ENCODE peak calls at places on chromosome 17, in six cellular contexts. D, B, A, U, W and R are unnamed samples. For H3K36me3 and H3K27me3, the result is how much of the 10 kb centered on the place peaks cover.

GRCh38 chr17:48310748-48311213 is 119.2 kb downstream of the SKAP1 start:
- DNase-seq in D (no peak), W (no peak), A (peak), U (peak), B (no peak), R (no peak)

GRCh38 chr17:45990836-45991235 is 8.2 kb upstream of the STH start:
- DNase-seq in D (no peak), B (no peak), A (no peak), W (no peak), U (peak), R (no peak)

GRCh38 chr17:27741971-27742370 is 58.4 kb downstream of the NOS2 start:
- DNase-seq in U (no peak), W (no peak), B (no peak), D (no peak), A (no peak), R (no peak)

GRCh38 chr17:12637015-12637414 is 28.7 kb upstream of the MYOCD start:
- DNase-seq in B (no peak), D (no peak), A (no peak), U (no peak), W (peak), R (peak)

GRCh38 chr17:7380855-7381683 is at the start of gene TNK1:
- DNase-seq in A (peak), B (no peak), U (peak), W (no peak), D (peak), R (peak)

GRCh38 chr17:69669441-69670178 is 255.1 kb downstream of the MAP2K6 start:
- DNase-seq in A (no peak), D (no peak), B (no peak), W (no peak), U (no peak), R (peak)

GRCh38 chr17:38322156-38322779 is 21.5 kb downstream of the GPR179 start:
- DNase-seq in A (peak), B (no peak), D (peak), W (peak), U (peak), R (peak)

GRCh38 chr17:80984749-80985148 is 6.9 kb upstream of the CHMP6 start:
- DNase-seq in A (no peak), U (no peak), W (no peak), B (peak), D (no peak), R (peak)

GRCh38 chr17:82926716-82927115 is 86.9 kb upstream of the ZNF750 start:
- DNase-seq in B (no peak), W (no peak), A (no peak), D (no peak), U (no peak), R (no peak)

GRCh38 chr17:37089998-37090397 is 141.2 kb downstream of the AATF start:
- DNase-seq in A (no peak), W (no peak), B (no peak), U (no peak), D (no peak), R (no peak)

GRCh38 chr17:83136156-83136555 is 56.7 kb downstream of the METRNL start:
- DNase-seq in U (no peak), A (peak), B (peak), D (no peak), W (no peak), R (no peak)

GRCh38 chr17:37259030-37259735 is 116.6 kb upstream of the C17orf78 start:
- DNase-seq in D (no peak), W (no peak), B (no peak), A (no peak), U (no peak), R (peak)

GRCh38 chr17:48102700-48103378 is 1.6 kb upstream of the CBX1 start:
- DNase-seq in D (no peak), A (no peak), B (no peak), W (no peak), U (peak), R (no peak)

GRCh38 chr17:19753049-19753444 is 4.9 kb upstream of the ALDH3A1 start:
- DNase-seq in D (peak), U (no peak), W (no peak), A (no peak), B (peak), R (peak)

GRCh38 chr17:48629411-48629759 is 3.2 kb upstream of the HOXB9 start:
- DNase-seq in B (no peak), W (no peak), U (no peak), A (no peak), D (no peak), R (no peak)

GRCh38 chr17:46827274-46827673 is 8.8 kb upstream of the WNT3 start:
- DNase-seq in B (no peak), W (no peak), A (no peak), D (no peak), U (no peak), R (no peak)

GRCh38 chr17:1872254-1872653 is 42.4 kb downstream of the RPA1 start:
- DNase-seq in W (no peak), B (no peak), D (no peak), A (no peak), U (no peak), R (no peak)

GRCh38 chr17:1875597-1875996 is 45.8 kb downstream of the RPA1 start:
- DNase-seq in W (no peak), U (no peak), B (no peak), D (no peak), A (no peak), R (no peak)

GRCh38 chr17:1872976-1873375 is 43.2 kb downstream of the RPA1 start:
- DNase-seq in D (no peak), U (no peak), B (no peak), A (no peak), W (no peak), R (no peak)

GRCh38 chr17:1871743-1872142 is 41.9 kb downstream of the RPA1 start:
- DNase-seq in A (no peak), B (no peak), D (no peak), U (no peak), W (no peak), R (no peak)

DNA sequence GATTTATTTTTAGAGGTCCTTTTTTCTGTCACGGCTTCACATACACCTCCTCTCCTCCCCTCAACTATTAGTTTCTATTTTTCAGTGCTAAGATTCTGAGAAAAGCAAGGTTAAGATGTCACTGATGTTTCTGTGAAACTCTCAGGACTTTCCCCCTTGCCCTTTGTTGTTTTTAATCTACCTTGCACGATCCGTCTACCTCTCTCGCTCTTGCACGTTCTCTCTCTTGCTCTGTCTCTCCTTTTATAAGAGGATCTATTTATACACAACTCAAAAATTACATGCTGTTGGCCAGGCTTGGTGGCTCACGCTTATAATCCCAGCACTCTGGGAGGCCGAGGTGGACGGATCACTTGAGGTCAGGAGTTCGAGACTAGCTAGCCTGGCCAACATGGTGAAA is 43.6 kb downstream of the RPA1 start:
- DNase-seq in B (no peak), A (no peak), U (no peak), W (no peak), D (no peak), R (no peak)
- H3K36me3 ChIP-seq in B (under half), A (half or more), U (half or more), W (half or more), D (half or more), R (under half)

GRCh38 chr17:66449418-66449977 is 147.1 kb downstream of the PRKCA start:
- DNase-seq in A (no peak), D (no peak), W (no peak), U (no peak), B (no peak), R (no peak)

GRCh38 chr17:66450857-66451158 is 148.4 kb downstream of the PRKCA start:
- DNase-seq in A (no peak), W (no peak), U (no peak), B (no peak), D (no peak), R (no peak)

GRCh38 chr17:66448008-66448644 is 145.7 kb downstream of the PRKCA start:
- DNase-seq in U (no peak), A (no peak), W (no peak), D (no peak), B (no peak), R (peak)

GRCh38 chr17:66450008-66450856 is 147.8 kb downstream of the PRKCA start:
- DNase-seq in W (peak), B (no peak), D (no peak), A (no peak), U (no peak), R (no peak)

DNA sequence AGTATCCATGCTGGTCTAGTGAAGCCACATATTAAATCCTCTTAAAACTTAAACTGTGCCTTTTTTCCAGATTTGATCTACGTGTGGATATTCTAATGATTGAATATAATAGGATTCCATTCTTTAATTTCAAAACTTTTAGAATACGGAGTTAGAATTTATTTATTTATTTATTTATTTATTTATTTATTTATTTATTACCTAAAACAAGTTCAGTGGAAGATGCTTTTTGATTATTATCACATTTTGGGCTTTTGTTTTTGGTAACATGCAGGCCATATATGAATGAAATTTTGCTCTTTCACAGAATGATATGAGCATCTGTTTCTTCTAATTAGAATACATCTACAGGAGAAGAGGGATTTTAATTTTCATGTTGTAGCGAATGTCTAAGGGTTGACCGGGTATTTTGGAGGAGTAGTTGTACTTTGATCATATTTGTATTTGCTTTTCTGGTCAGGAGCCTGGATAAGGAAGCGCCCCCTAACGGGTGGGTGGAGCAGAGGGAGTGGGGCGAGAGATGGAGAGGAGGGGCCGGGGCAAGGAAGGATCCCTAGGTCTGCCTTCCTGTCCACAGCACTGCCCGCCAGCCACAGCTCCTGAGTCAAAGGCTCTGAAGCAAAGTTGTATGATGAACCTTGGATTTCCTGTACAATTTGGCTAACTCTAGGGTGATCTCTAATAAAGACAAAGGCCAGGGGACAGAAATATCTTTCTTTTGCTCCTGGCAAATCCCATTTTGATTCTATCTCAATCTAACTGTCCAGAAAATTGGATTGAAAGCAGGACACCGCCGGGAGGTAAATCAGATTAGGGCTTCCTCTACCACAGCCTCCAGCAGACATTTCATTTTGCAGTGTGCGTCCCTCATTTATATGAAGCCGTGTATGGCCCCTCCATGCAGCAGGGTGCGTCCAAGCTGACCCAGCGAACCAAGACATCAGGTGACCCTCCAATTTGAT is 149.1 kb downstream of the PRKCA start:
- DNase-seq in W (no peak), D (no peak), B (no peak), A (peak), U (peak), R (no peak)
- TF ChIP-seq CTCF in W (peak), D (no peak), B (no peak), A (no peak), U (peak), R (no peak)

DNA sequence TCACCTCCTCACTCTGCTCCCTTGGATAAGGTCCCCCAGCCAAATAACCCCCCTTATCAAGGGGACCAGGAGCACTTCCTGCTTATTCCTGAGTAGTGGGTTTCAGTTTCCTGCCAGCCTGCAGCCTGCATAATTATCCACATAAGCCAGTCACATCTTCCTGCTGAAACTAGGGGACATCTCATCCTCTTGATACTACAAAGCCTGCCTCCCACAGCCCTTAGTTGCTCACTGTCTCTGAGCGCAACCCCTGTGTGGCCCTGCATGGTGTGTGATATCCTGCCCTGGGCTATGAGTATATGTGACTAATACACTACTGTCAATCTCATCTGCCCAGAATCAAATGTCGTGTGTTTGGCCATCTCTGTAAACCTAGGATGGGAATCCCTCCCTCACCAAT is 8.0 kb upstream of the XYLT2 start:
- DNase-seq in W (no peak), B (no peak), D (no peak), U (peak), A (no peak), R (peak)
- H3K27me3 ChIP-seq in W (under half), B (under half), D (under half), U (under half), A (under half), R (under half)

DNA sequence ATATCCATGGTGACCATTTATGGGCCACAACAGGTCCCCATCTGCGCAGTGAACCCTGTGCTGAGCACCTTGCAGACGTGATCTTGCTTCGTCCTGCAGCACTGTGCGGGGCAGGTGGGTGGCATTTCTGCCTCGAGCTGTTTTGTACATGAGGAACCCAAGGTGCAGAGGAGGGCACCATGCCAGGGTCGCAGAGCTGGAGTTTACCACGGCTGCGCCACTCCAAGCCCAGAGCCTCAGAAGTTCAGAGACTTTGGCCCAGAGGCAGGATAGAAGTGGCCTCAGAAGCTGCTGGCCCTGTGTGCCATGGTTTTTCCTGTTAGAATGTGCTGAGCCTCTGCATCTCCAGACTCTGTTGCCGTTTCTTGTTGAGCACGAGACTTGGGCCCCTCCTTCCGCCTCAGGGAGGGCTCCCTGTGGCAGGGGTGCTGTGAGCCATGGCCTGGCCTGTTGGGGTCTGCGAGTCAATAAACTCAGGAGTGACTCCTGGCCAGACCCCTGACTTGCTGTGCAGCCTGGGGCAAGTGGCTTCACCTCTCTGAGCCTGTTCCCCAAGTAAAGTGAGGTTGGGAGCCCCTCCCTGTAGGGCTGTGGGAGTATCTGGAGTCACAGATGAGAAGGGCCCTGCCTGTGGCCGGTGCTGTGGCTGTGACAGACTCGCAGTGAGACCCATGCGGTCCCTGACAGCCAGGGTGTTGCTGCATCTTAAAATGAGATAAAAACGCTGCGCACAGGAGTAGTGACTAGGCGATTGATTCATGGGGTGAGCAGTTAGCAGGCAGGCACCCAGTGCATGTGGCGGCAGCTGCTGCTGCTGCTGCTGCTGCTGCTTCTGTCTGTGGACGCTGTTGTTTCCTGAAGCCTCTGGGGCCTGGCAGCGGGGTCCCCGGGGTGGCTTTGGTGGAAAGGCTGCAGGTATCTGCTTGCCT is 11.8 kb downstream of the MAP2K3 start:
- DNase-seq in D (no peak), U (peak), W (no peak), A (no peak), B (no peak), R (no peak)
- H3K36me3 ChIP-seq in D (half or more), U (under half), W (under half), A (under half), B (under half), R (under half)

GRCh38 chr17:40301315-40301714 is 7.7 kb upstream of the RARA start:
- DNase-seq in B (no peak), D (no peak), A (peak), W (no peak), U (peak), R (no peak)
- TF ChIP-seq CTCF in B (no peak), D (no peak), A (peak), W (no peak), U (peak), R (peak)

DNA sequence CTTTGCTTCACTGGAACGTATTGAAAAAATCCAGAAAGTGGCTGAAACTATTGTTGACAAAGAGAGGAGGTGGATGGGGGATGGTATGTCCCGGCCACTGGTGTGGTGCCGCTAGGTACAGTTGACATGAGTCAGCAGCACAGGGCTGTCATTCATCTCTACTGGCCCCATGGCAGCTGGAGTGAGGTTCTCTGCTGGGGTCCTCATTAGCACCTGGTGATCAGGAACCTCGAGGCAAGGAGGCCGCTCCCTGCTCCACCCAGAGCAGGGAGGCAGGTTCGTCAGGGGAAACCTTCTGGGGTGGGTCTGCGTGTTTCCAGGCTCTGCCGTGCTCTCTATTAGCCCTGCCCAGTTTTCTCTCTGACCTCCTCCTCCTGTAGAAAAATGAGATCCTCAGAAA is 6.9 kb downstream of the NTN1 start:
- DNase-seq in D (no peak), U (no peak), A (no peak), W (no peak), B (peak), R (no peak)
- H3K27me3 ChIP-seq in D (half or more), U (under half), A (under half), W (under half), B (under half), R (under half)

DNA sequence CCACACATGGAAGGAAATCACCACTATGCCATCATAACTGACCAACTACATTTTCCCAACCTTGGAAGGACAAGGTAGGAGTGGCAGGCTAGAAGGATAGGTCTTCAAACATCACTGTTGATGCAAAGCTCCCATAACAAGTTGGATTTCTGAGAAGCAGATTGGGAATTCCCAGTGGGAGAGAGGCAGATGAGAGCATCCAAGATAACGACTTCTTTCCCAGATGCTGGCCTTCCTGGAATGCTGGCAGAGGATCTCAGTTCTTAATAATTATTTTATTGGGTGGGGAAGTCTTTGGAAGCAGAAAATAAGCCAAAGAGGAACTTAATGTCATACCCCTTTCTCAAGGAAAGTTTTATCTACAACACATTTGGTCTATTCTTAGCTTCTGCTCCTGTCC is 64.5 kb downstream of the MPRIP start:
- DNase-seq in D (no peak), B (no peak), U (no peak), W (no peak), A (no peak), R (no peak)
- H3K36me3 ChIP-seq in D (under half), B (under half), U (under half), W (under half), A (under half), R (under half)

GRCh38 chr17:5111402-5112204 is at the start of gene ZNF232:
- DNase-seq in U (peak), D (peak), A (peak), B (peak), W (peak), R (peak)
- TF ChIP-seq CTCF in U (peak), D (no peak), A (peak), B (no peak), W (no peak), R (no peak)

DNA sequence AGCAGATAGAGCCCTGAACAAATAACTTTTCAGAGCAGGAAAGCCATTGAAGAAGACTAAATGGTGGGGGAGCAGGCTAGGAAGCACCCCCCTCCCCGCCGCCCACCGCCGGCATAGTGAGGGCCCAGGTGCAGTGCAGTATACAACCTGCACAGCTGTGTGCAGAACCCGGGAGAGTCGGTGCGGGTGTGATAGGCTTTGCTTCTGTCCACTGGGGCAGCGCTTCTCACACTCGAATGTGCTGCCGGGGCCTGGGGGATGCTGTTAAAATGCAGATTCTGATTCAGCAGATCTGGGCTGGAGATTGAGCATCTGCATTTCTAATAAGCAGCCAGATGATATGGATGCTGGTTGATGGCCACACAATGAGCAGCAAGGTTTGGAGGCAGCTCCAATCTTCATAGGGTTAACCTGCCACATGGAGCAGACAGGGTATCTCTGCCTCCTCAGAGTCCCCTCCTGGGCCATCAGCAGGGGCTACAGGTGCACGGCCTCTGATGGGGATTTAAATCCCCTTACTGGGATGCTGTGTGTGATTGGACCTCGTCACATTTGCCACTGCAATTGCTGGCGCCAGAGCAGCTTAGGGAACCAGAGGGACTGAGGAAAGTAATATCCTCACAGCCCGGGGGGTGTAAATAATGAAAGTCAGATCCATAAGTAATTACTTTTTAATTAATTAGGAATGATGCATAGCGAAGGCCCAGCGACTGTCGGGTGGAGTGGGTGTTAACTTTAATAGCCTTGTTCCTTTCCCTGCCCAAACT is 172.0 kb upstream of the RPL38 start:
- DNase-seq in D (no peak), W (no peak), B (no peak), A (peak), U (no peak), R (no peak)
- H3K27me3 ChIP-seq in D (half or more), W (under half), B (under half), A (under half), U (under half), R (under half)